ENCODE peak calls at places on chromosomes 13 and 19, in four cellular contexts. One of them, this sample, is unnamed. For H3K36me3, the result is how much of the 10 kb centered on the place peaks cover.

GRCh38 chr19:52270266-52270885 is 989 bp downstream of the ZNF766 start:
- DNase-seq in uterus: no peak
- DNase-seq in psoas muscle: no peak
- DNase-seq in aorta: no peak
- DNase-seq in this sample: peak

GRCh38 chr19:51168571-51169282 is 26.6 kb downstream of the SIGLEC7 start:
- DNase-seq in uterus: no peak
- DNase-seq in aorta: no peak
- DNase-seq in psoas muscle: no peak
- DNase-seq in this sample: no peak

GRCh38 chr19:13938361-13939027 is at the start of gene PODNL1:
- DNase-seq in psoas muscle: no peak
- DNase-seq in aorta: no peak
- DNase-seq in uterus: no peak
- DNase-seq in this sample: peak

GRCh38 chr19:16159655-16160054 is 13.7 kb downstream of the CIB3 start:
- DNase-seq in psoas muscle: no peak
- DNase-seq in uterus: no peak
- DNase-seq in aorta: no peak
- DNase-seq in this sample: no peak

GRCh38 chr13:106481919-106482318 is 53.5 kb downstream of the EFNB2 start:
- DNase-seq in uterus: no peak
- DNase-seq in aorta: no peak
- DNase-seq in psoas muscle: no peak
- DNase-seq in this sample: no peak

GRCh38 chr19:45428385-45429231 is 4.9 kb upstream of the ERCC1 start:
- DNase-seq in psoas muscle: peak
- DNase-seq in uterus: peak
- DNase-seq in aorta: peak
- DNase-seq in this sample: peak

GRCh38 chr19:46813570-46814358 is 25.4 kb upstream of the SLC1A5 start:
- DNase-seq in psoas muscle: peak
- DNase-seq in aorta: peak
- DNase-seq in uterus: peak
- DNase-seq in this sample: peak

GRCh38 chr19:30662211-30662861 is 290.2 kb downstream of the ZNF536 start:
- DNase-seq in aorta: peak
- DNase-seq in psoas muscle: no peak
- DNase-seq in uterus: no peak
- DNase-seq in this sample: no peak

GRCh38 chr13:34750078-34750703 is 191.9 kb upstream of the NBEA start:
- DNase-seq in aorta: no peak
- DNase-seq in psoas muscle: no peak
- DNase-seq in uterus: peak
- DNase-seq in this sample: no peak

GRCh38 chr13:106340249-106340648 is 195.2 kb downstream of the EFNB2 start:
- DNase-seq in psoas muscle: no peak
- DNase-seq in aorta: no peak
- DNase-seq in uterus: no peak
- DNase-seq in this sample: no peak

GRCh38 chr13:35964764-35965163 is 166.4 kb downstream of the DCLK1 start:
- DNase-seq in uterus: no peak
- DNase-seq in psoas muscle: no peak
- DNase-seq in aorta: no peak
- DNase-seq in this sample: no peak

GRCh38 chr13:55497486-55497885 is 1643.2 kb upstream of the PRR20A start:
- DNase-seq in psoas muscle: no peak
- DNase-seq in uterus: no peak
- DNase-seq in aorta: no peak
- DNase-seq in this sample: no peak

GRCh38 chr19:1755467-1756155 is 2.3 kb downstream of the ONECUT3 start:
- DNase-seq in aorta: no peak
- DNase-seq in uterus: no peak
- DNase-seq in psoas muscle: no peak
- DNase-seq in this sample: no peak
- H3K4me3 ChIP-seq in aorta: no peak
- H3K4me3 ChIP-seq in uterus: no peak
- H3K4me3 ChIP-seq in psoas muscle: no peak
- H3K4me3 ChIP-seq in this sample: no peak

GRCh38 chr13:60268203-60268555 is 104.5 kb upstream of the DIAPH3 start:
- DNase-seq in uterus: no peak
- DNase-seq in psoas muscle: no peak
- DNase-seq in aorta: no peak
- DNase-seq in this sample: no peak
- H3K27ac ChIP-seq in uterus: no peak
- H3K27ac ChIP-seq in psoas muscle: no peak
- H3K27ac ChIP-seq in aorta: no peak
- H3K27ac ChIP-seq in this sample: no peak

GRCh38 chr13:27820524-27821482 is 28.5 kb downstream of the GSX1 start:
- DNase-seq in aorta: no peak
- DNase-seq in uterus: no peak
- DNase-seq in psoas muscle: no peak
- DNase-seq in this sample: no peak

GRCh38 chr13:27822873-27823311 is 30.6 kb downstream of the GSX1 start:
- DNase-seq in aorta: no peak
- DNase-seq in uterus: no peak
- DNase-seq in psoas muscle: no peak
- DNase-seq in this sample: no peak

GRCh38 chr13:27822258-27822872 is 30.1 kb downstream of the GSX1 start:
- DNase-seq in psoas muscle: no peak
- DNase-seq in aorta: no peak
- DNase-seq in uterus: no peak
- DNase-seq in this sample: no peak

GRCh38 chr13:27824121-27824520 is 31.8 kb downstream of the GSX1 start:
- DNase-seq in uterus: no peak
- DNase-seq in psoas muscle: no peak
- DNase-seq in aorta: no peak
- DNase-seq in this sample: no peak

DNA sequence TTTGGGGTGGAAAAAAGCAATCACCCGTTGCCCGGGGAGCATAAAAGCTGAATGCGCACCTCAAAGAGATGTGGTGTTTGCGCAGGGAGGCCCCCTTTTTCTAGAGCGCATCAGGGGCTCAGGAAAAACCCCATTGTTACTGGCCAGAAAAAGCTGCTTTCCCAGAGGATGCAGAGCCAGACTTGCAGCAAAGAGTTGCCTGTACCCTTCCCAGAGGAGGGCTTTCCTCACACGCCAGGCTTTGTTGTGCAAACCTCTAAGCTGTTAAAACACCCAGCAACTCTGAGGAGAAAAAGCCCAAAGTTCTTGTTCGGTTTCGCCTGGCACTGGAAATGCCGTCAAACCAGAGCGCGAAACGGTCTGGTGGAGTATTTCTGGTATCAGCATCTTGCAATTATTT is 29.3 kb downstream of the GSX1 start:
- DNase-seq in aorta: no peak
- DNase-seq in psoas muscle: no peak
- DNase-seq in uterus: no peak
- DNase-seq in this sample: no peak
- H3K36me3 ChIP-seq in aorta: under half
- H3K36me3 ChIP-seq in psoas muscle: under half
- H3K36me3 ChIP-seq in uterus: under half
- H3K36me3 ChIP-seq in this sample: under half

DNA sequence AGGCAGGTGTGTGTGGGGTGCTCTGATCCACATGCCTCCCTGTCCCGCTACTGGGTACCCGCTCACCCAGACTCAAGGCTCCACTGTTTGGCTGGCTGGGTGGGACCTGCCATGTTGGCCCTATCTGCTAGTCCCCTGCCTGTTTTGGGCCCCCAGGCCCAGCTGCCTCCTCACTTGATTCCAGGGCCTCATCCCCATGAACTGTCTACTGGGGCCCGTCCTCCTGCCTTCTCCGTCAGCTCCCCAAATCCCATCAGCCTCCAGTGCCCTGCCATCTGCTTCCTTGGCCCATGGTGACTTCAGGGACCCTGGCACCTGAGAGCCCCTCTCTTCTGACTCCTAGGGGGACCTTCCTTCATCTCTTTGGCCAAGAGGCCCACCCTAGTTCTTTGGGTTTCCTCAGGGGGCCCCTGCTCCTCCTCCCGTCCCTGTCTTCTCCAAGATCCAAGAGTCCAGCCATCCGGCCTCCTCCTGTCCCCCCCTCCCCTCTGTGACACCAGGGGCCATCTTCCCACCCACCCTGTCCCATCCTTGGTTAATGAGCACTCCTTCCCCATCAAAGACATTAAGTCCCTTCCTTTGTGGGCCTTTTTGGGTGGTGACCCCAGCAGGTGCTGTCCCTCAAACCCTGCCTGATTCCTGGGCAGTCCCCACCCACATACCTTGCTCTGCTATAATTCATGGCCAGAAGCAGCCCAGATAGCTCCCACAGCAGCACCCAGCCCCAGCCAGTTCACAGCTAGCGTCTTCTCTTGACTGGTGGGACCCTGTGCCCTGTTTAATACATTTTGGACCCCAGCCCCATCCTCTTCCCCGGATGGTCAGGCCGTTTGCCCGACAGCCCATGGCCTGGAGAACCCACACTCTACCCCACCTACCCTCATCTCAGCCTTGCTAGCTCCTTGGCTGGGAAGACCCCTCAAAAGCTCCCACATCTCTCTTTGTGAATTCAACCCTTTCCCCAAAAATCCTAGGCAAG is 1.9 kb downstream of the CCDC106 start:
- DNase-seq in aorta: no peak
- DNase-seq in psoas muscle: peak
- DNase-seq in uterus: no peak
- DNase-seq in this sample: peak
- H3K4me3 ChIP-seq in aorta: no peak
- H3K4me3 ChIP-seq in psoas muscle: no peak
- H3K4me3 ChIP-seq in uterus: no peak
- H3K4me3 ChIP-seq in this sample: no peak

DNA sequence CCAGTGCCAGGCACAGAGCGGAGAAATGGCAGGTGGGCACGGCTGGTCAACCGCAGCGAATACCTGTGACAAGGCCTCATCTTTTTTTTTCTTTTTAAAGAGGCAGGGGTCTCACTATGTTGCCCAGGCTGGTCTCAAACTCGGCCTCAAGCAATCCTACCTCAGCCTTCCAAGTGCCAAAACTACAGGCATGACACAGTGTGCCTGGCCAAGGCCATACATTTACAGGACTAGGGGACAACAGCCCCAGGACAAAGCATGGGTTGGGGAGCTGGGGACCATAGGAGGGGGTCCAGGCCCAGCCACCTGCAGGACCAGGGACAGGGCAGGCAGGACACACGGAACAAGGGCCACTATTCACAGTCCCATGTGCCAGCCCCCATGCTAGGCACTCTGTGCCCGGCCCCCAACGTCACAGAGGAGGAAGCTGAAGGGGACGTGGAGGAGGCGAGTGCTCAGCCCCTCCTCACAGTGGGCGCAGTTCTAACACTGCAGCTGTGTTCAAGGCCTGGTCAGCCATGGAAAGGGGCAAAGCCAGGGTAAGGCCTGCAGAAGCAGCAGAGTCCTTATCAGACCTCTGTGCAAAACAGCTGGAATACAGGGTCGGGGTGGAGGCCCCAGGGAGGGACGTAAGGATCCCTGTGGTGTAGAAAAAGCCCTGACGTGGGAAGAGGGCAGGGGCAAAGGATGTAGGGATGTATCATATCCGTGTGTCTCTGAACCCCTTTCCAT is 28.3 kb downstream of the SH3GL1 start:
- DNase-seq in aorta: no peak
- DNase-seq in psoas muscle: no peak
- DNase-seq in uterus: no peak
- DNase-seq in this sample: no peak
- H3K27ac ChIP-seq in aorta: no peak
- H3K27ac ChIP-seq in psoas muscle: peak
- H3K27ac ChIP-seq in uterus: peak
- H3K27ac ChIP-seq in this sample: peak

DNA sequence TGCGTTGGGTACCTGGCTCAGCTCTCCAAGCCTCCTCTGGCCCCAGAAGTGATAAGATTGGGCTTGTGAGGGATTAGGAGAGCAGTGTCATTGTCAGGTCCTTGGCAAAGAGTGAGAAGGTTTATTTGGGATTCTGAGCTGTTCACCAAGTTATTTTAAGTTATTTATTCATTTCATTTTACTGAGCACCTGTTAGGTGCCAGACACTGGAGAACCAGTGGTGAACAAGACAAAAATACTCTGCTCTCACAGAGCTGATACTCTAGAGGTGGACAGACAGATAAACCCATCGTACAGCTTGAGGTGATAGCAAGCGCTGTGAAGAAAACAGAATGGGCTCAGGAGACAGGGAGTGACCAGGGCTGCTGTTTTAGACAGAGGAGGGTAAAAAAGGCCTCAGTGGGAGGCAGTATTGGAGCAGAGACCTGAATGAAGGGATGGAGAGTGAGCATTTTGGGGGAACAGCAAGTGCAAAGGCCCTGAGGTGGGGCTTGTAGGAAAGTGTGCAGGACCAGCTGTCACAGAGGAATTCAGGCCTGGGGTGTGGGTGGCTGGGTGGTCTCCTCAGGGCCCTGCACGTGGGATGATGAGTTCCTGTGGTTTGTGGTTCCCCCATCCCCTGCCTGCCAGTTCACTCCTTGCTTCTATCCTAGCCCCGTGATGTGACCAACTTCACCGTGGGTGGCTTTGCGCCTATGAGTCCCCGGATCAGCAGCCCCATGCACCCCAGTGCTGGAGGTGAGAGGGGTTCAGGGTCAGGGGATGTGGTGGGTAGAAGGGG is 8.7 kb upstream of the TIMM50 start:
- DNase-seq in psoas muscle: peak
- DNase-seq in aorta: no peak
- DNase-seq in uterus: no peak
- DNase-seq in this sample: peak
- H3K36me3 ChIP-seq in psoas muscle: under half
- H3K36me3 ChIP-seq in aorta: under half
- H3K36me3 ChIP-seq in uterus: under half
- H3K36me3 ChIP-seq in this sample: under half

GRCh38 chr19:35544110-35544802 is 1.2 kb upstream of the TMEM147 start:
- DNase-seq in uterus: no peak
- DNase-seq in aorta: no peak
- DNase-seq in psoas muscle: no peak
- DNase-seq in this sample: no peak
- H3K4me3 ChIP-seq in uterus: peak
- H3K4me3 ChIP-seq in aorta: no peak
- H3K4me3 ChIP-seq in psoas muscle: peak
- H3K4me3 ChIP-seq in this sample: peak

This sample was measured in left lung.